ENCODE peak calls at places on chromosome 10, in ten cellular contexts. Q, V, Z, Y, T, L, C, J, O and R are unnamed samples.

GRCh38 chr10:113153493-113154127 is 203.6 kb downstream of the TCF7L2 start:
- DNase-seq in C (no peak), O (no peak), J (no peak), Y (no peak), V (no peak), T (no peak), L (no peak), Z (peak), Q (no peak), R (no peak)

GRCh38 chr10:102268333-102268999 is 23.1 kb downstream of the GBF1 start:
- DNase-seq in Y (peak), L (peak), Z (no peak), O (no peak), J (no peak), T (no peak), V (no peak), C (no peak), Q (no peak), R (no peak)

GRCh38 chr10:89706011-89706410 is 4.6 kb downstream of the KIF20B start:
- DNase-seq in J (no peak), V (peak), Y (peak), Z (no peak), L (peak), O (no peak), C (no peak), Q (no peak), T (no peak), R (no peak)

GRCh38 chr10:78772083-78772482 is 296.7 kb upstream of the ZMIZ1 start:
- DNase-seq in Z (no peak), Q (no peak), C (no peak), Y (no peak), J (no peak), O (no peak), L (no peak), T (no peak), V (no peak), R (no peak)

GRCh38 chr10:96229568-96230030 is 41.8 kb downstream of the BLNK start:
- DNase-seq in O (peak), T (peak), Q (peak), C (peak), Z (peak), V (peak), L (peak), Y (peak), J (no peak), R (peak)

GRCh38 chr10:49053053-49053997 is 62.0 kb downstream of the VSTM4 start:
- DNase-seq in O (no peak), Q (no peak), Z (peak), C (peak), Y (no peak), T (no peak), V (peak), L (no peak), J (peak), R (peak)

GRCh38 chr10:5402798-5403197 is 1.8 kb downstream of the TUBAL3 start:
- DNase-seq in J (no peak), Y (no peak), V (no peak), T (no peak), C (no peak), Z (no peak), L (no peak), O (no peak), Q (no peak), R (no peak)

GRCh38 chr10:11388996-11389395 is 222.5 kb downstream of the USP6NL start:
- DNase-seq in C (no peak), Y (no peak), V (no peak), Z (no peak), T (no peak), L (no peak), J (no peak), O (no peak), Q (no peak), R (no peak)

GRCh38 chr10:15896654-15897053 is 36.3 kb upstream of the MINDY3 start:
- DNase-seq in L (no peak), V (no peak), Z (no peak), O (no peak), Y (no peak), Q (no peak), T (no peak), J (no peak), C (no peak), R (no peak)

GRCh38 chr10:127142141-127142540 is 54.2 kb downstream of the INSYN2A start:
- DNase-seq in O (no peak), Y (no peak), Q (no peak), Z (no peak), V (peak), C (no peak), T (no peak), L (no peak), J (no peak), R (no peak)

GRCh38 chr10:44978570-44979280 is at the start of gene DEPP1:
- DNase-seq in L (peak), Q (no peak), T (peak), C (peak), V (peak), O (peak), Z (peak), Y (peak), J (peak), R (no peak)
- TF ChIP-seq CTCF in L (peak), Q (no peak), T (peak), C (no peak), V (peak), O (peak), Z (peak), Y (peak), J (no peak), R (no peak)

GRCh38 chr10:60605476-60605875 is 172.8 kb upstream of the CDK1 start:
- DNase-seq in V (no peak), Y (no peak), L (no peak), O (no peak), T (no peak), Q (no peak), Z (no peak), J (no peak), C (no peak), R (no peak)
- TF ChIP-seq CTCF in V (no peak), Y (no peak), L (no peak), O (no peak), T (no peak), Q (no peak), Z (no peak), J (no peak), C (no peak), R (no peak)

DNA sequence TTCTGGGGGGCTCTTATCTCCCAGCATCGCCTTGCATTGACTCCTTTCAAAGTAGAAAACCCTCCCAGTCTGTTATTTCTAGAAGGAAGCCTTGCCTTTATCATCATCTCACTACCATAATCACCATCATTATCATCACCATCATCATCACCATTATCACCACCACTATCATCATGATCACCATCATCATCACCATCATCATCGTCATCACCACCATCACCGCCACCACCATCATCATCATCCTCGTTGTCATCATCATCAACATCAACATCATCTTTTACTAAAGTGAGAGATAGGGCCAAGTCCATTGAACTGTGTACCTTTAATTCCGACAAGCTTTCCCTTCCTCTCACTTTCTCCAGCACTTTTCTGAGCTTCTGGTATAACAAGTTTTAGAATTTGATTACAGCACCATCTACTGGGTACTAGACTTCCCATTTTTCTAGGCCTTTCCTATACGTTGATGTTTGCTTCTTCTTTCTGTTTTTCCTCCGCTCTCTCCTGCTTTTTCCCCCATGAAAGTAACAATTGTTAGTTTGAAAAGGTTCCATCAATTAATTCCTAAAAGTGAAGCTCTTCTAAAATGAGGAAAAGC is 226.4 kb downstream of the BUB3 start:
- DNase-seq in Z (no peak), Q (no peak), C (no peak), Y (no peak), T (no peak), O (no peak), J (no peak), V (peak), L (peak), R (no peak)
- TF ChIP-seq CTCF in Z (peak), Q (no peak), C (peak), Y (peak), T (no peak), O (no peak), J (peak), V (peak), L (peak), R (peak)

GRCh38 chr10:86162036-86162435 is 204.6 kb downstream of the GRID1 start:
- DNase-seq in C (no peak), Y (no peak), L (no peak), T (no peak), Q (no peak), J (no peak), O (no peak), V (no peak), Z (no peak), R (no peak)
- TF ChIP-seq CTCF in C (no peak), Y (no peak), L (no peak), T (no peak), Q (no peak), J (no peak), O (no peak), V (no peak), Z (no peak), R (no peak)